ENCODE peak calls at places on chromosomes 2 and 18, in four cellular contexts. J is iPS-NIHi11, C is astrocyte, Y is GM23248. H is an unnamed sample.

GRCh38 chr2:216315817-216316603 is 56.3 kb downstream of the MARCHF4 start:
- DNase-seq in C (peak), Y (peak), J (peak), H (peak)

GRCh38 chr2:8986327-8986976 is 17.0 kb downstream of the MBOAT2 start:
- DNase-seq in C (no peak), Y (peak), J (no peak), H (no peak)

GRCh38 chr2:142980246-142981068 is 103.0 kb downstream of the KYNU start:
- DNase-seq in J (peak), Y (peak), C (peak), H (no peak)

GRCh38 chr2:237227190-237227988 is 141.7 kb downstream of the COPS8 start:
- DNase-seq in C (peak), Y (peak), J (no peak), H (peak)

GRCh38 chr2:73859721-73860586 is 31.2 kb downstream of the STAMBP start:
- DNase-seq in J (no peak), C (peak), Y (peak), H (peak)

GRCh38 chr2:156986339-156986988 is 271.0 kb upstream of the GALNT5 start:
- DNase-seq in C (no peak), J (no peak), Y (no peak), H (no peak)

GRCh38 chr2:69089244-69089643 is 76.3 kb downstream of the ANTXR1 start:
- DNase-seq in J (no peak), Y (peak), C (no peak), H (no peak)

GRCh38 chr18:58208207-58208944 is 164.3 kb downstream of the NEDD4L start:
- DNase-seq in J (no peak), Y (peak), C (peak), H (no peak)

GRCh38 chr2:74441111-74441689 is 537 bp downstream of the RTKN start:
- DNase-seq in J (no peak), Y (no peak), C (no peak), H (no peak)

GRCh38 chr18:35495821-35496368 is 1.9 kb downstream of the INO80C start:
- DNase-seq in Y (peak), C (peak), J (no peak), H (no peak)

H was measured in NCI-H226.